ENCODE peak calls at places on chromosomes 16 and 17, in eight cellular contexts. C, Z, P, Y, M, L, J and I are unnamed samples.
A peak's percentile ranks its signal among the peaks of the same experiment; 100 is the strongest.

GRCh38 chr16:85393674-85394510 is 219.2 kb upstream of the GSE1 start:
- DNase-seq in P (peak; percentile 59), L (peak; percentile 67), J (peak; percentile 79), Y (peak; percentile 85), M (no peak), Z (peak; percentile 37), C (peak; percentile 92), I (no peak)

GRCh38 chr17:5418858-5419355 is 555 bp downstream of the NUP88 start:
- DNase-seq in L (peak; percentile 46), J (no peak), Z (peak; percentile 84), Y (no peak), C (peak; percentile 86), M (no peak), P (peak; percentile 80), I (no peak)

GRCh38 chr17:40582328-40582901 is 17.1 kb upstream of the CCR7 start:
- DNase-seq in L (no peak), Y (peak; percentile 70), P (peak; percentile 40), Z (peak; percentile 91), M (no peak), J (peak; percentile 58), C (peak; percentile 93), I (no peak)

GRCh38 chr17:70608957-70609356 is 439.6 kb downstream of the KCNJ2 start:
- DNase-seq in Z (no peak), Y (no peak), P (no peak), M (no peak), C (no peak), L (no peak), J (no peak), I (no peak)

GRCh38 chr17:17416400-17417360 is 60.1 kb upstream of the MED9 start:
- DNase-seq in M (no peak), L (peak; percentile 71), Z (peak; percentile 77), J (no peak), P (peak; percentile 72), Y (no peak), C (peak; percentile 72), I (no peak)

GRCh38 chr16:15907863-15908478 is 19.6 kb upstream of the CEP20 start:
- DNase-seq in Y (no peak), L (peak; percentile 32), C (no peak), Z (peak; percentile 51), P (peak; percentile 67), J (no peak), M (no peak), I (no peak)

GRCh38 chr16:8950580-8951077 is 13.1 kb downstream of the USP7 start:
- DNase-seq in L (peak; percentile 65), M (no peak), J (no peak), P (no peak), Z (no peak), C (no peak), Y (no peak), I (no peak)

GRCh38 chr16:25608002-25608401 is 83.8 kb upstream of the HS3ST4 start:
- DNase-seq in L (no peak), P (no peak), J (no peak), C (no peak), Z (no peak), Y (no peak), M (no peak), I (no peak)

GRCh38 chr16:89084411-89084810 is 9.2 kb upstream of the ACSF3 start:
- DNase-seq in L (no peak), Z (no peak), Y (no peak), C (no peak), M (no peak), P (no peak), J (no peak), I (no peak)

GRCh38 chr16:89801800-89802199 is 14.6 kb downstream of the FANCA start:
- DNase-seq in J (no peak), L (peak; percentile 60), Z (no peak), C (no peak), M (no peak), P (no peak), Y (no peak), I (no peak)

GRCh38 chr16:25210758-25211157 is 6.0 kb upstream of the AQP8 start:
- DNase-seq in Y (no peak), L (peak; percentile 39), Z (peak; percentile 8), M (peak; percentile 39), P (no peak), C (no peak), J (no peak), I (peak; percentile 4)

GRCh38 chr17:50081757-50082156 is 13.4 kb upstream of the PDK2 start:
- DNase-seq in J (no peak), M (no peak), Z (no peak), P (no peak), C (no peak), Y (no peak), L (no peak), I (no peak)

GRCh38 chr17:50080096-50080480 is 15.1 kb upstream of the PDK2 start:
- DNase-seq in Y (no peak), L (no peak), P (no peak), C (no peak), J (no peak), Z (no peak), M (no peak), I (no peak)

GRCh38 chr17:50080827-50081226 is 14.3 kb upstream of the PDK2 start:
- DNase-seq in L (no peak), J (no peak), P (no peak), Y (peak; percentile 85), Z (no peak), C (no peak), M (no peak), I (no peak)

GRCh38 chr17:50078430-50078829 is 16.7 kb upstream of the PDK2 start:
- DNase-seq in C (no peak), J (no peak), M (no peak), L (no peak), Z (no peak), Y (no peak), P (no peak), I (no peak)

DNA sequence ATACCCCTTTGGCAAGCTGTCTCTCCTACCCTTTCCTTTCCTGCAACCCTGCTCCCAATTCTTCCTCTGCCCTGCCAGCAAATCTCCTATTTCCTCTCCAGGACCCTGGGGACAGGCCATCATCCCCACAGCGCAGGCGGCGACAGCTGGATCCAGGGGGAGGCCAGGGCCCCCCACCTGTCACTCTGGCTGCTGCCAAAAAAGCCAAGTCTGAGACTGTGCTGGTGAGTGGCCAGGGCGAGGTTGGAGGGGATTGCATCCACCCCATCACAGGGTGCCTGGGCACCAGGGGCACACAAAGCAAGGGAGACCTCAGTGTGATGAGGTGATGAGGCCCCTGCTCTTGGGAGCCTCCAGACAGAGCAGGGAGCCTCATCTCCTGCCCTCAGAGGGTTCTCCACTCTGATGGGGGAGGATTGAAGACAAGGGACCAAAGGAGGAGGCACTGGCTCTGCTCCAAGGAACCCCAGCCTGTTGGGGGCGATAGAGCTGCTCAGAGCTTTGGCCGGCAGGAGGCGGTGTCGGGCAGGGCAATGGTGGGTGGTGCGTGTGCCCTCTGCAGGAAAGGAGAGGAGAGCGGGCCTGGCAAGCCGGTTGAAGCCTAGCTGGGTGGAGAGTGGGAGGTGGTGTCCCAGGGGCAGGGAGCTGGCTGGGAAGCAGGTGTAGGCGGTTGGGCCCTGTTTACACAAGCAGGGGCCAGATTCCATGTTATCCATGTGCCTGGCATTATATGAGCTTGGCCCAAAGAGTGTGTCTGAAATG is 15.6 kb upstream of the PDK2 start:
- DNase-seq in C (peak; percentile 88), L (peak; percentile 51), M (no peak), Z (peak; percentile 65), Y (peak; percentile 77), P (no peak), J (no peak), I (no peak)
- TF ChIP-seq CTCF in C (no peak), L (peak; percentile 80), M (peak; percentile 43), Z (peak; percentile 74), Y (peak; percentile 36), P (no peak), J (peak; percentile 29), I (peak; percentile 61)

DNA sequence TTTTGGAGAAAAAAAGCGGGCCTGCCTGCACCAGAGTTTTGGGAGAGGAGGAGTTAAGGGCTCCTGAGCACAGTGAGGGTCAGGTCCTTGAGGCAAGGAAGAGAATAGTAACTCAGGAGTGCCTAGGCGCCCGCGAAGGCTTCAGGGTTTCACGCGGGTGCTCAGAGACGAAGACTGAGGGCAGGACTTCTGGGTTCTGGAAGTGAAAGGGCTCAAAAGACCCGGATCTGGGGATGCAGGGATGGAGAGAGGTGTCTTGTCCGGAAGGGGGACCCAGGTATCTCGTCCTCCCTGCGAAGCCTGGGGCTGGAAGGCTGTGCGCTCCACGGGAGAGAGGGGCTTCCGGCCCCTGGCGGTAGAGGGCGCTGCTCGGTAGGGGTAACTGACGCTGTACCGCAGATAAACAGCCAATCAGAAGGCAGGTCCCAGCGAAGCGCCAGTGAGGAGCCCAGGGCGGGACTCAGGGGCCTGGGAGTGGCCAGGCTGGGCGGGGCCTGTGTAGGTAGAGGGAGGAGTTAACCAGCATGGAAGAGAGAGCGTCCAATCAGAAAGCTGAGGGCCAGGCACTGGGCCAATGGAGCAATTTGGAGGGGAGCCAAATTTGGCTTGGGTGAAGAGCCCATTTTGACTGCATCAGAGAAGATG is 729 bp downstream of the TGFB1I1 start:
- DNase-seq in Y (peak; percentile 94), M (peak; percentile 69), P (peak; percentile 82), L (peak; percentile 96), C (peak; percentile 98), Z (peak; percentile 92), J (peak; percentile 90), I (peak; percentile 73)
- H3K4me3 ChIP-seq in Y (peak overlapping the region; percentile 71), M (peak overlapping the region; percentile 85), P (peak overlapping the region; percentile 58), L (peak overlapping the region; percentile 87), C (peak overlapping the region; percentile 64), Z (peak overlapping the region; percentile 61), J (peak overlapping the region; percentile 78), I (peak overlapping the region; percentile 83)

GRCh38 chr17:45756266-45756989 is 27.7 kb upstream of the CRHR1 start:
- DNase-seq in P (no peak), L (no peak), Z (no peak), C (no peak), M (no peak), J (no peak), Y (no peak), I (no peak)
- TF ChIP-seq CTCF in P (no peak), L (no peak), Z (no peak), C (no peak), M (no peak), J (no peak), Y (no peak), I (no peak)

GRCh38 chr17:65559802-65560627 is 1.4 kb downstream of the AXIN2 start:
- DNase-seq in Z (no peak), C (peak; percentile 92), M (no peak), L (peak; percentile 48), Y (peak; percentile 68), P (peak; percentile 54), J (peak; percentile 46), I (no peak)

GRCh38 chr17:65558683-65559311 is 2.7 kb downstream of the AXIN2 start:
- DNase-seq in C (no peak), L (no peak), Y (peak; percentile 54), M (no peak), J (no peak), P (peak; percentile 34), Z (no peak), I (no peak)

GRCh38 chr17:65560628-65561371 is 648 bp downstream of the AXIN2 start:
- DNase-seq in L (peak; percentile 94), J (peak; percentile 82), Z (peak; percentile 74), C (peak; percentile 97), P (peak; percentile 94), Y (peak; percentile 94), M (peak; percentile 54), I (peak; percentile 80)

GRCh38 chr17:65558311-65558682 is 3.2 kb downstream of the AXIN2 start:
- DNase-seq in P (no peak), J (no peak), Z (no peak), C (no peak), L (no peak), M (no peak), Y (no peak), I (no peak)

DNA sequence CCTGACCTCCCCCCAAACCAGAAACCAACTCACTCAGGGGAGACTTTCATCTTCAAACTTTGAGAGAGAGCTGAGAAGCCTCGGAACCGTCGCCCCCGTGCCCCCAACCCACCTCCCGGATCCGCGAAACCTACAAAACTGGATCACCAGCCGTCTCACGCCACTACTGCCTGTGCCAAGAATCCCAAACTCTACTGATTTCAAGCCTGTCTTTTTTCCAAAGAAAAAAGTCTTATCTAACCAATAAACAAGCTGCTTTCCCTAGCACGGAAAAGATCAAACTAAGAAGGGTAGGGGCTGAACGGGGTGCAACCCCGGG is 2.0 kb downstream of the AXIN2 start:
- DNase-seq in J (no peak), Z (no peak), L (no peak), M (no peak), C (no peak), P (no peak), Y (no peak), I (no peak)
- H3K4me3 ChIP-seq in J (peak overlapping the region; percentile 84), Z (no peak overlapping the region), L (peak overlapping the region; percentile 69), M (peak overlapping the region; percentile 67), C (peak overlapping the region; percentile 69), P (peak overlapping the region; percentile 97), Y (no peak overlapping the region), I (no peak overlapping the region)